ENCODE peak calls at places on chromosomes 5 and 9, in six cellular contexts. One of them, this sample, is unnamed.

GRCh38 chr9:71878327-71879274 is 32.4 kb downstream of the ABHD17B start:
- DNase-seq in GM23338: no peak
- DNase-seq in CD14-positive monocyte: no peak
- DNase-seq in AG04449: no peak
- DNase-seq in Calu3: no peak
- DNase-seq in hepatocyte: no peak
- DNase-seq in this sample: no peak

GRCh38 chr5:94508421-94509148 is 109.8 kb downstream of the KIAA0825 start:
- DNase-seq in GM23338: no peak
- DNase-seq in CD14-positive monocyte: no peak
- DNase-seq in AG04449: no peak
- DNase-seq in Calu3: no peak
- DNase-seq in hepatocyte: no peak
- DNase-seq in this sample: no peak

GRCh38 chr9:82961504-82962125 is 101.3 kb downstream of the RASEF start:
- DNase-seq in GM23338: peak; percentile 95
- DNase-seq in CD14-positive monocyte: no peak
- DNase-seq in AG04449: peak; percentile 4
- DNase-seq in Calu3: peak; percentile 80
- DNase-seq in hepatocyte: peak; percentile 93
- DNase-seq in this sample: no peak

GRCh38 chr9:72665421-72665820 is 144.0 kb downstream of the TMC1 start:
- DNase-seq in GM23338: no peak
- DNase-seq in CD14-positive monocyte: no peak
- DNase-seq in AG04449: peak; percentile 47
- DNase-seq in Calu3: no peak
- DNase-seq in hepatocyte: peak; percentile 27
- DNase-seq in this sample: no peak

GRCh38 chr5:179229331-179229761 is 115.9 kb downstream of the ADAMTS2 start:
- DNase-seq in GM23338: no peak
- DNase-seq in CD14-positive monocyte: no peak
- DNase-seq in AG04449: no peak
- DNase-seq in Calu3: no peak
- DNase-seq in hepatocyte: no peak
- DNase-seq in this sample: no peak

GRCh38 chr9:99820330-99821186 is 1.1 kb upstream of the NR4A3 start:
- DNase-seq in GM23338: peak; percentile 22
- DNase-seq in CD14-positive monocyte: peak; percentile 82
- DNase-seq in AG04449: peak; percentile 40
- DNase-seq in Calu3: no peak
- DNase-seq in hepatocyte: peak; percentile 73
- DNase-seq in this sample: peak; percentile 66

GRCh38 chr5:62974623-62975022 is 396.0 kb downstream of the LRRC70 start:
- DNase-seq in GM23338: no peak
- DNase-seq in CD14-positive monocyte: no peak
- DNase-seq in AG04449: no peak
- DNase-seq in Calu3: no peak
- DNase-seq in hepatocyte: no peak
- DNase-seq in this sample: no peak

GRCh38 chr9:21831841-21832509 is 29.5 kb downstream of the MTAP start:
- DNase-seq in GM23338: no peak
- DNase-seq in CD14-positive monocyte: peak; percentile 83
- DNase-seq in AG04449: peak; percentile 79
- DNase-seq in Calu3: peak; percentile 39
- DNase-seq in hepatocyte: peak; percentile 48
- DNase-seq in this sample: no peak

GRCh38 chr5:178825444-178825843 is 34.3 kb upstream of the ZNF354B start:
- DNase-seq in GM23338: no peak
- DNase-seq in CD14-positive monocyte: no peak
- DNase-seq in AG04449: no peak
- DNase-seq in Calu3: no peak
- DNase-seq in hepatocyte: no peak
- DNase-seq in this sample: no peak

GRCh38 chr5:136332213-136332612 is 33.1 kb downstream of the TRPC7 start:
- DNase-seq in GM23338: no peak
- DNase-seq in CD14-positive monocyte: no peak
- DNase-seq in AG04449: no peak
- DNase-seq in Calu3: no peak
- DNase-seq in hepatocyte: no peak
- DNase-seq in this sample: no peak

GRCh38 chr9:114207845-114208244 is 52.5 kb downstream of the COL27A1 start:
- DNase-seq in GM23338: no peak
- DNase-seq in CD14-positive monocyte: no peak
- DNase-seq in AG04449: no peak
- DNase-seq in Calu3: no peak
- DNase-seq in hepatocyte: no peak
- DNase-seq in this sample: no peak

GRCh38 chr9:87346061-87346665 is 151.5 kb upstream of the DAPK1 start:
- DNase-seq in GM23338: peak; percentile 24
- DNase-seq in CD14-positive monocyte: no peak
- DNase-seq in AG04449: no peak
- DNase-seq in Calu3: no peak
- DNase-seq in hepatocyte: no peak
- DNase-seq in this sample: no peak

GRCh38 chr5:4101189-4101588 is 505.6 kb downstream of the IRX1 start:
- DNase-seq in GM23338: no peak
- DNase-seq in CD14-positive monocyte: no peak
- DNase-seq in AG04449: no peak
- DNase-seq in Calu3: no peak
- DNase-seq in hepatocyte: no peak
- DNase-seq in this sample: no peak

GRCh38 chr9:136700959-136701664 is 11.3 kb upstream of the DIPK1B start:
- DNase-seq in GM23338: no peak
- DNase-seq in CD14-positive monocyte: peak; percentile 81
- DNase-seq in AG04449: no peak
- DNase-seq in Calu3: no peak
- DNase-seq in hepatocyte: no peak
- DNase-seq in this sample: no peak

GRCh38 chr9:117224676-117225075 is 190.2 kb downstream of the ASTN2 start:
- DNase-seq in GM23338: peak; percentile 51
- DNase-seq in CD14-positive monocyte: no peak
- DNase-seq in AG04449: no peak
- DNase-seq in Calu3: no peak
- DNase-seq in hepatocyte: no peak
- DNase-seq in this sample: no peak

GRCh38 chr5:57662991-57663390 is 180.4 kb upstream of the ACTBL2 start:
- DNase-seq in GM23338: no peak
- DNase-seq in CD14-positive monocyte: no peak
- DNase-seq in AG04449: no peak
- DNase-seq in Calu3: no peak
- DNase-seq in hepatocyte: no peak
- DNase-seq in this sample: no peak

GRCh38 chr5:176611435-176611834 is 1.5 kb upstream of the GPRIN1 start:
- DNase-seq in GM23338: peak; percentile 87
- DNase-seq in CD14-positive monocyte: no peak
- DNase-seq in AG04449: peak; percentile 44
- DNase-seq in Calu3: peak; percentile 83
- DNase-seq in hepatocyte: peak; percentile 91
- DNase-seq in this sample: peak; percentile 59

GRCh38 chr9:86667307-86667706 is 280.0 kb downstream of the GAS1 start:
- DNase-seq in GM23338: no peak
- DNase-seq in CD14-positive monocyte: no peak
- DNase-seq in AG04449: no peak
- DNase-seq in Calu3: no peak
- DNase-seq in hepatocyte: no peak
- DNase-seq in this sample: no peak

GRCh38 chr5:172362755-172363154 is 79.2 kb upstream of the UBTD2 start:
- DNase-seq in GM23338: no peak
- DNase-seq in CD14-positive monocyte: no peak
- DNase-seq in AG04449: no peak
- DNase-seq in Calu3: no peak
- DNase-seq in hepatocyte: no peak
- DNase-seq in this sample: no peak
- TF ChIP-seq CTCF in GM23338: no peak
- TF ChIP-seq CTCF in CD14-positive monocyte: no peak
- TF ChIP-seq CTCF in AG04449: no peak
- TF ChIP-seq CTCF in Calu3: no peak
- TF ChIP-seq CTCF in hepatocyte: no peak
- TF ChIP-seq CTCF in this sample: no peak

GRCh38 chr9:133996531-133997520 is 4.7 kb upstream of the VAV2 start:
- DNase-seq in GM23338: no peak
- DNase-seq in CD14-positive monocyte: no peak
- DNase-seq in AG04449: no peak
- DNase-seq in Calu3: no peak
- DNase-seq in hepatocyte: peak; percentile 4
- DNase-seq in this sample: no peak

GRCh38 chr9:134002796-134003195 is 10.7 kb upstream of the VAV2 start:
- DNase-seq in GM23338: no peak
- DNase-seq in CD14-positive monocyte: no peak
- DNase-seq in AG04449: no peak
- DNase-seq in Calu3: no peak
- DNase-seq in hepatocyte: no peak
- DNase-seq in this sample: no peak

GRCh38 chr9:133998915-133999580 is 6.9 kb upstream of the VAV2 start:
- DNase-seq in GM23338: no peak
- DNase-seq in CD14-positive monocyte: no peak
- DNase-seq in AG04449: peak; percentile 24
- DNase-seq in Calu3: no peak
- DNase-seq in hepatocyte: no peak
- DNase-seq in this sample: no peak

GRCh38 chr9:133997584-133997983 is 5.5 kb upstream of the VAV2 start:
- DNase-seq in GM23338: no peak
- DNase-seq in CD14-positive monocyte: no peak
- DNase-seq in AG04449: no peak
- DNase-seq in Calu3: no peak
- DNase-seq in hepatocyte: no peak
- DNase-seq in this sample: no peak

DNA sequence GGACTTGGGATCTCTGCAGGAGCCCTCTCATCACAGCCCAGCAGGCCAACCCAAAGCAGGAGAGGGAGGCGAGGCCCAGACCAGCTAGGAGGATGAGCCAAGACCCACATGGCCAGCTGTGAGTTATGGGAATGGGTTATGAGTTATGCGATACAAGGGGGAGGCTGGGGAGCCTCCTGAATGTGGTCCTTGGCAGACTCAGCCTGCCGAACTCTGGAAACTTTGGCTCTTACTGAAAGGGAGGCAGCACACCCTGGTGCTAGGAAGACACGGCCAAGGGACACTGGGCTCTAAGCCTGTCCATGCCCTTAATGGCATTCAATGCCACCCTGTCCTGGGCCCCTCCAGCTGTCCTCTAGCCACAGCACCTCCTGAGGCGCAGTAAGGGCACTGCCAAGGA is 7.7 kb upstream of the VAV2 start:
- DNase-seq in GM23338: no peak
- DNase-seq in CD14-positive monocyte: no peak
- DNase-seq in AG04449: no peak
- DNase-seq in Calu3: no peak
- DNase-seq in hepatocyte: no peak
- DNase-seq in this sample: no peak
- TF ChIP-seq CTCF in GM23338: no peak
- TF ChIP-seq CTCF in CD14-positive monocyte: no peak
- TF ChIP-seq CTCF in AG04449: no peak
- TF ChIP-seq CTCF in Calu3: no peak
- TF ChIP-seq CTCF in hepatocyte: no peak
- TF ChIP-seq CTCF in this sample: no peak

GRCh38 chr5:53481887-53482716 is 1.7 kb downstream of the FST start:
- DNase-seq in GM23338: peak; percentile 71
- DNase-seq in CD14-positive monocyte: peak; percentile 72
- DNase-seq in AG04449: no peak
- DNase-seq in Calu3: peak; percentile 80
- DNase-seq in hepatocyte: peak; percentile 84
- DNase-seq in this sample: peak; percentile 44
- TF ChIP-seq CTCF in GM23338: no peak
- TF ChIP-seq CTCF in CD14-positive monocyte: peak; percentile 46
- TF ChIP-seq CTCF in AG04449: peak; percentile 21
- TF ChIP-seq CTCF in Calu3: no peak
- TF ChIP-seq CTCF in hepatocyte: no peak
- TF ChIP-seq CTCF in this sample: no peak

GRCh38 chr5:153402550-153402949 is 87.9 kb upstream of the GRIA1 start:
- DNase-seq in GM23338: no peak
- DNase-seq in CD14-positive monocyte: no peak
- DNase-seq in AG04449: peak; percentile 40
- DNase-seq in Calu3: no peak
- DNase-seq in hepatocyte: no peak
- DNase-seq in this sample: no peak
- TF ChIP-seq CTCF in GM23338: no peak
- TF ChIP-seq CTCF in CD14-positive monocyte: no peak
- TF ChIP-seq CTCF in AG04449: no peak
- TF ChIP-seq CTCF in Calu3: no peak
- TF ChIP-seq CTCF in hepatocyte: no peak
- TF ChIP-seq CTCF in this sample: no peak

GRCh38 chr5:68711311-68712200 is 382.3 kb upstream of the SLC30A5 start:
- DNase-seq in GM23338: no peak
- DNase-seq in CD14-positive monocyte: no peak
- DNase-seq in AG04449: no peak
- DNase-seq in Calu3: no peak
- DNase-seq in hepatocyte: peak; percentile 16
- DNase-seq in this sample: no peak

GRCh38 chr5:68708156-68708841 is 385.5 kb upstream of the SLC30A5 start:
- DNase-seq in GM23338: no peak
- DNase-seq in CD14-positive monocyte: no peak
- DNase-seq in AG04449: no peak
- DNase-seq in Calu3: no peak
- DNase-seq in hepatocyte: no peak
- DNase-seq in this sample: no peak

GRCh38 chr5:68709229-68709628 is 384.6 kb upstream of the SLC30A5 start:
- DNase-seq in GM23338: no peak
- DNase-seq in CD14-positive monocyte: no peak
- DNase-seq in AG04449: no peak
- DNase-seq in Calu3: no peak
- DNase-seq in hepatocyte: no peak
- DNase-seq in this sample: no peak

GRCh38 chr5:68708842-68709170 is 385.0 kb upstream of the SLC30A5 start:
- DNase-seq in GM23338: no peak
- DNase-seq in CD14-positive monocyte: no peak
- DNase-seq in AG04449: no peak
- DNase-seq in Calu3: no peak
- DNase-seq in hepatocyte: no peak
- DNase-seq in this sample: no peak

GRCh38 chr5:68710514-68710913 is 383.3 kb upstream of the SLC30A5 start:
- DNase-seq in GM23338: no peak
- DNase-seq in CD14-positive monocyte: no peak
- DNase-seq in AG04449: no peak
- DNase-seq in Calu3: no peak
- DNase-seq in hepatocyte: no peak
- DNase-seq in this sample: no peak
- TF ChIP-seq CTCF in GM23338: no peak
- TF ChIP-seq CTCF in CD14-positive monocyte: no peak
- TF ChIP-seq CTCF in AG04449: no peak
- TF ChIP-seq CTCF in Calu3: no peak
- TF ChIP-seq CTCF in hepatocyte: no peak
- TF ChIP-seq CTCF in this sample: no peak

DNA sequence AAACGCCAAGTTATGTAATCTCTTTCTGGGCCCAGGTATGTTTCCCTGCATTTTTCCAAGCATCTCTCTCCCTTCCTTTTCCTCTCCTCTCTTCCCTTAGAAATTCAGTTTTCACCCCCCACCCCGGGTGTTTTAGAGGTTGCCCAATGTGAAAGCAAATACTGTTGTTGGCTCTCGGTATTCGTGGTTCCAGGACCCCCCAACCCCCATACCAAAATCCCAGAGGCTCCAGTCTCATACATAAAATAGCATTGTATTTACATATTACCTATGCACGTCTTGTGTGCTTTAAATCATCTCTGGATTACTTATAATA is 48.8 kb downstream of the ACER2 start:
- DNase-seq in GM23338: no peak
- DNase-seq in CD14-positive monocyte: no peak
- DNase-seq in AG04449: no peak
- DNase-seq in Calu3: no peak
- DNase-seq in hepatocyte: no peak
- DNase-seq in this sample: no peak
- TF ChIP-seq CTCF in GM23338: no peak
- TF ChIP-seq CTCF in CD14-positive monocyte: peak; percentile 46
- TF ChIP-seq CTCF in AG04449: no peak
- TF ChIP-seq CTCF in Calu3: no peak
- TF ChIP-seq CTCF in hepatocyte: no peak
- TF ChIP-seq CTCF in this sample: no peak

This sample was measured in omental fat pad.